ENCODE peak calls at places on chromosomes 3 and 15, in ten cellular contexts. K, C, H, E, Z, U, Y, Q, N and P are unnamed samples. For H3K36me3, the result is how much of the 10 kb centered on the place peaks cover.

GRCh38 chr3:42516443-42516842 is 14.0 kb downstream of the VIPR1 start:
- DNase-seq in K (no peak), C (no peak), H (no peak), E (no peak), Z (no peak), U (no peak), Y (no peak), Q (no peak), N (no peak), P (no peak)

GRCh38 chr15:74489518-74490338 is 28.8 kb upstream of the UBL7 start:
- DNase-seq in K (peak), C (peak), H (peak), E (peak), Z (peak), U (peak), Y (no peak), Q (peak), N (no peak), P (peak)

GRCh38 chr3:111315911-111316310 is 226.1 kb upstream of the CD96 start:
- DNase-seq in K (no peak), C (no peak), H (no peak), E (no peak), Z (no peak), U (no peak), Y (no peak), Q (no peak), N (no peak), P (no peak)

GRCh38 chr3:174439621-174440349 is 419.3 kb upstream of the NAALADL2 start:
- DNase-seq in K (peak), C (peak), H (peak), E (peak), Z (peak), U (no peak), Y (peak), Q (no peak), N (no peak), P (no peak)

GRCh38 chr15:74036271-74037170 is 42.0 kb downstream of the PML start:
- DNase-seq in K (peak), C (peak), H (peak), E (peak), Z (peak), U (no peak), Y (no peak), Q (no peak), N (no peak), P (peak)

GRCh38 chr15:94232107-94232506 is 746 bp downstream of the MCTP2 start:
- DNase-seq in K (no peak), C (no peak), H (no peak), E (peak), Z (peak), U (no peak), Y (no peak), Q (no peak), N (no peak), P (no peak)

GRCh38 chr3:30318110-30318509 is 288.3 kb upstream of the TGFBR2 start:
- DNase-seq in K (no peak), C (no peak), H (no peak), E (no peak), Z (no peak), U (no peak), Y (no peak), Q (no peak), N (no peak), P (no peak)

GRCh38 chr3:77718326-77718725 is 678.4 kb downstream of the ROBO2 start:
- DNase-seq in K (no peak), C (no peak), H (no peak), E (no peak), Z (no peak), U (no peak), Y (no peak), Q (no peak), N (no peak), P (no peak)

GRCh38 chr15:25982736-25983135 is 119.6 kb upstream of the ATP10A start:
- DNase-seq in K (no peak), C (no peak), H (no peak), E (no peak), Z (no peak), U (no peak), Y (no peak), Q (no peak), N (no peak), P (no peak)

GRCh38 chr3:139296141-139296718 is 47.6 kb upstream of the MRPS22 start:
- DNase-seq in K (no peak), C (no peak), H (no peak), E (no peak), Z (no peak), U (no peak), Y (no peak), Q (no peak), N (no peak), P (no peak)

GRCh38 chr15:74316116-74316515 is 51.3 kb downstream of the CYP11A1 start:
- DNase-seq in K (no peak), C (no peak), H (no peak), E (no peak), Z (no peak), U (no peak), Y (no peak), Q (no peak), N (no peak), P (no peak)

GRCh38 chr3:196409409-196409808 is 22.8 kb downstream of the UBXN7 start:
- DNase-seq in K (no peak), C (no peak), H (no peak), E (no peak), Z (no peak), U (no peak), Y (no peak), Q (no peak), N (no peak), P (no peak)

GRCh38 chr3:111541911-111542483 is at the start of gene CD96:
- DNase-seq in K (no peak), C (no peak), H (no peak), E (no peak), Z (no peak), U (peak), Y (no peak), Q (no peak), N (no peak), P (no peak)

GRCh38 chr15:83379574-83379973 is 67.6 kb upstream of the SH3GL3 start:
- DNase-seq in K (no peak), C (peak), H (no peak), E (no peak), Z (no peak), U (no peak), Y (no peak), Q (no peak), N (no peak), P (no peak)

GRCh38 chr3:33139996-33140395 is 26.2 kb downstream of the CRTAP start:
- DNase-seq in K (no peak), C (no peak), H (no peak), E (peak), Z (no peak), U (no peak), Y (no peak), Q (no peak), N (no peak), P (no peak)

GRCh38 chr3:82236257-82236656 is 474.8 kb upstream of the GBE1 start:
- DNase-seq in K (no peak), C (no peak), H (no peak), E (no peak), Z (no peak), U (no peak), Y (no peak), Q (no peak), N (no peak), P (no peak)

GRCh38 chr3:147940400-147940799 is 531.2 kb downstream of the ZIC1 start:
- DNase-seq in K (no peak), C (no peak), H (no peak), E (no peak), Z (no peak), U (no peak), Y (no peak), Q (no peak), N (no peak), P (no peak)

GRCh38 chr15:81407679-81408078 is 33.7 kb upstream of the TMC3 start:
- DNase-seq in K (no peak), C (no peak), H (no peak), E (no peak), Z (no peak), U (no peak), Y (no peak), Q (no peak), N (no peak), P (peak)

GRCh38 chr3:29057326-29057725 is 223.5 kb upstream of the RBMS3 start:
- DNase-seq in K (no peak), C (no peak), H (no peak), E (no peak), Z (peak), U (no peak), Y (no peak), Q (no peak), N (no peak), P (no peak)

GRCh38 chr3:194140520-194141414 is 4.8 kb downstream of the HES1 start:
- DNase-seq in K (peak), C (peak), H (peak), E (peak), Z (peak), U (no peak), Y (peak), Q (peak), N (no peak), P (peak)

GRCh38 chr15:66270932-66271331 is 17.4 kb upstream of the MEGF11 start:
- DNase-seq in K (no peak), C (no peak), H (no peak), E (no peak), Z (no peak), U (no peak), Y (no peak), Q (no peak), N (no peak), P (no peak)

GRCh38 chr15:99692825-99693224 is 40.4 kb downstream of the LYSMD4 start:
- DNase-seq in K (no peak), C (no peak), H (no peak), E (no peak), Z (no peak), U (no peak), Y (no peak), Q (no peak), N (no peak), P (no peak)

GRCh38 chr3:159928692-159929091 is 59.9 kb upstream of the IL12A start:
- DNase-seq in K (no peak), C (no peak), H (no peak), E (no peak), Z (no peak), U (no peak), Y (no peak), Q (no peak), N (no peak), P (no peak)

GRCh38 chr15:82849556-82850241 is 40.3 kb downstream of the WHAMM start:
- DNase-seq in K (peak), C (peak), H (peak), E (peak), Z (peak), U (peak), Y (peak), Q (no peak), N (no peak), P (peak)

GRCh38 chr3:187017511-187018230 is 87.3 kb downstream of the ST6GAL1 start:
- DNase-seq in K (no peak), C (no peak), H (no peak), E (no peak), Z (no peak), U (no peak), Y (no peak), Q (peak), N (no peak), P (peak)

GRCh38 chr15:77857419-77857818 is 220.1 kb downstream of the TBC1D2B start:
- DNase-seq in K (no peak), C (peak), H (no peak), E (no peak), Z (no peak), U (no peak), Y (no peak), Q (peak), N (no peak), P (no peak)

GRCh38 chr3:37129871-37130270 is 44.5 kb downstream of the LRRFIP2 start:
- DNase-seq in K (no peak), C (no peak), H (no peak), E (no peak), Z (no peak), U (no peak), Y (no peak), Q (no peak), N (no peak), P (no peak)

GRCh38 chr15:96818861-96819260 is 488.4 kb downstream of the NR2F2 start:
- DNase-seq in K (no peak), C (no peak), H (no peak), E (no peak), Z (no peak), U (no peak), Y (no peak), Q (no peak), N (no peak), P (no peak)

GRCh38 chr3:157865449-157865862 is 240.8 kb downstream of the SHOX2 start:
- DNase-seq in K (no peak), C (peak), H (no peak), E (peak), Z (peak), U (peak), Y (no peak), Q (no peak), N (no peak), P (no peak)

GRCh38 chr3:15755181-15755580 is 42.6 kb downstream of the ANKRD28 start:
- DNase-seq in K (no peak), C (no peak), H (no peak), E (no peak), Z (no peak), U (no peak), Y (no peak), Q (no peak), N (no peak), P (no peak)

GRCh38 chr3:15756505-15756904 is 41.3 kb downstream of the ANKRD28 start:
- DNase-seq in K (no peak), C (peak), H (no peak), E (no peak), Z (no peak), U (no peak), Y (no peak), Q (no peak), N (no peak), P (no peak)

GRCh38 chr3:15755780-15756179 is 42.0 kb downstream of the ANKRD28 start:
- DNase-seq in K (no peak), C (no peak), H (no peak), E (no peak), Z (no peak), U (no peak), Y (no peak), Q (no peak), N (no peak), P (no peak)

GRCh38 chr3:15753056-15753710 is 44.6 kb downstream of the ANKRD28 start:
- DNase-seq in K (no peak), C (no peak), H (no peak), E (no peak), Z (peak), U (no peak), Y (no peak), Q (no peak), N (no peak), P (no peak)

DNA sequence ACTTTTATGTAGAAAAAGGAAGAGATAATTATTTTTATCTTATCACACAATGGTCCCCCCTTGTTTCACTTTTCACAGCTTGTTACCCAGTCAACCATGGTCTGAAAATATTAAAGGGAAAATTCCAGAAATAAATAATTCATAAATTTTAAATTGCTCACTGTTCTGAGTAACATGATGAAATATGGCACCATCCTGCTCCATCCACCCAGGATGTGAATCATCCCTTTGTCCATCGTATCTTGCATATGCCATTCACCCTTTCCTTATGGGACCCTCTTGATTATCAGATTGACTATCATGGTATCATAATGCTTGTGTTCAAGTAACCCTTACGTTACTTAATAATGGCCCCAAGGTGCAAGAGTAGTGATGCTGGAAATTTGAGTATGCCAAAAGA is 43.7 kb downstream of the ANKRD28 start:
- DNase-seq in K (no peak), C (no peak), H (no peak), E (no peak), Z (no peak), U (no peak), Y (no peak), Q (no peak), N (no peak), P (no peak)
- H3K36me3 ChIP-seq in K (under half), C (under half), H (under half), E (under half), Z (under half), U (under half), Y (under half), Q (under half), N (under half), P (under half)

GRCh38 chr15:40115670-40116093 is 7.0 kb upstream of the BMF start:
- DNase-seq in K (no peak), C (peak), H (peak), E (no peak), Z (no peak), U (no peak), Y (peak), Q (peak), N (no peak), P (peak)
- TF ChIP-seq CTCF in K (no peak), C (no peak), H (no peak), E (no peak), Z (no peak), U (no peak), Y (no peak), Q (no peak), N (no peak), P (no peak)

GRCh38 chr3:58403513-58404109 is 30.0 kb downstream of the PDHB start:
- DNase-seq in K (no peak), C (no peak), H (no peak), E (no peak), Z (no peak), U (no peak), Y (no peak), Q (no peak), N (no peak), P (no peak)

GRCh38 chr3:58411851-58412830 is 21.5 kb downstream of the PDHB start:
- DNase-seq in K (no peak), C (no peak), H (no peak), E (no peak), Z (no peak), U (no peak), Y (no peak), Q (no peak), N (no peak), P (no peak)

GRCh38 chr3:58404396-58404795 is 29.2 kb downstream of the PDHB start:
- DNase-seq in K (no peak), C (no peak), H (no peak), E (no peak), Z (no peak), U (no peak), Y (no peak), Q (no peak), N (no peak), P (no peak)

GRCh38 chr3:58411036-58411435 is 22.6 kb downstream of the PDHB start:
- DNase-seq in K (no peak), C (no peak), H (no peak), E (no peak), Z (no peak), U (no peak), Y (no peak), Q (no peak), N (no peak), P (no peak)

DNA sequence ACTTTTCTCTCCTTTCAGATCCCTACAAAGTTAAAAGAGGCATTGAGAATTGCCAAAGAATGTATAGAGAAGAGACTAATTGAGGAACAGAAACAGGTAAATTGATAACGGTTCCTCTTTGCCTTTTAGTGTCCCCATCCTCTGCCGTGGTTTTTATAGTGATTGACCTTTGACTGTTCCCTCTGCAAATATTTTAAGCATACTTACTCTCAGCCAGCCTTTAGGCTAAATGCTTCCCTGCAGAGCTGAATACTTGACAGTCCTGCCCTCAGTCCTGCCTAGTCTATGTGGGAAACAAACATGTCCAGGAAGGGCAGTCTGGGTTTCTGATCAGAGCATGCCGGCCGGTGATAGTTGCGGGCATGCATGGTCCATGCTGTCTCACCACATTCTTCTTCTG is 24.7 kb downstream of the PDHB start:
- DNase-seq in K (no peak), C (no peak), H (no peak), E (no peak), Z (no peak), U (no peak), Y (no peak), Q (no peak), N (no peak), P (no peak)
- H3K36me3 ChIP-seq in K (under half), C (under half), H (half or more), E (under half), Z (under half), U (under half), Y (under half), Q (under half), N (under half), P (half or more)

GRCh38 chr3:129609591-129610169 is 3.2 kb upstream of the PLXND1 start:
- DNase-seq in K (no peak), C (no peak), H (no peak), E (no peak), Z (no peak), U (no peak), Y (no peak), Q (no peak), N (no peak), P (no peak)
- TF ChIP-seq CTCF in K (no peak), C (no peak), H (no peak), E (no peak), Z (no peak), U (no peak), Y (no peak), Q (no peak), N (no peak), P (no peak)